ENCODE peak calls at places on chromosome 16, in five cellular contexts. X is pancreas, W is NCI-H345, F is cardiac muscle cell, G is upper lobe of right lung. B is an unnamed sample.

GRCh38 chr16:86554917-86555762 is at the start of gene MTHFSD:
- DNase-seq in X (peak), W (peak), F (peak), G (peak), B (peak)

GRCh38 chr16:21101631-21102420 is 48.8 kb downstream of the DNAH3 start:
- DNase-seq in X (peak), W (no peak), F (peak), G (no peak), B (no peak)

GRCh38 chr16:15491430-15491829 is 57.0 kb downstream of the BMERB1 start:
- DNase-seq in X (no peak), W (no peak), F (no peak), G (no peak), B (no peak)

GRCh38 chr16:77592021-77592420 is 130.3 kb upstream of the NUDT7 start:
- DNase-seq in X (no peak), W (no peak), F (no peak), G (no peak), B (no peak)

GRCh38 chr16:81265658-81266451 is 27.4 kb downstream of the BCO1 start:
- DNase-seq in X (no peak), W (no peak), F (peak), G (peak), B (peak)

GRCh38 chr16:1863681-1864460 is 8.1 kb downstream of the MEIOB start:
- DNase-seq in X (no peak), W (peak), F (peak), G (no peak), B (peak)

GRCh38 chr16:55088098-55088497 is 157.4 kb downstream of the IRX5 start:
- DNase-seq in X (no peak), W (no peak), F (no peak), G (no peak), B (no peak)

GRCh38 chr16:69243479-69243878 is 56.5 kb downstream of the SNTB2 start:
- DNase-seq in X (no peak), W (no peak), F (peak), G (no peak), B (peak)

GRCh38 chr16:3529175-3529574 is 28.4 kb downstream of the CLUAP1 start:
- DNase-seq in X (no peak), W (no peak), F (no peak), G (no peak), B (no peak)

GRCh38 chr16:3503513-3503912 is 2.7 kb downstream of the CLUAP1 start:
- DNase-seq in X (no peak), W (no peak), F (no peak), G (peak), B (no peak)

GRCh38 chr16:13873835-13874438 is 46.0 kb upstream of the ERCC4 start:
- DNase-seq in X (no peak), W (peak), F (peak), G (no peak), B (no peak)

GRCh38 chr16:77657016-77657415 is 65.3 kb upstream of the NUDT7 start:
- DNase-seq in X (no peak), W (no peak), F (peak), G (no peak), B (no peak)

GRCh38 chr16:79651363-79651762 is 50.8 kb upstream of the MAF start:
- DNase-seq in X (no peak), W (no peak), F (peak), G (no peak), B (no peak)

GRCh38 chr16:13727943-13728342 is 192.0 kb upstream of the ERCC4 start:
- DNase-seq in X (no peak), W (no peak), F (no peak), G (no peak), B (no peak)

GRCh38 chr16:55668337-55669281 is 12.8 kb downstream of the SLC6A2 start:
- DNase-seq in X (no peak), W (no peak), F (peak), G (no peak), B (no peak)

GRCh38 chr16:89357055-89357454 is 133.3 kb downstream of the ANKRD11 start:
- DNase-seq in X (peak), W (no peak), F (no peak), G (peak), B (no peak)

GRCh38 chr16:4506450-4506849 is 30.3 kb downstream of the HMOX2 start:
- DNase-seq in X (no peak), W (peak), F (peak), G (no peak), B (peak)

GRCh38 chr16:22109258-22109898 is 17.0 kb downstream of the VWA3A start:
- DNase-seq in X (no peak), W (no peak), F (no peak), G (no peak), B (no peak)

B was measured in AG09319.